ENCODE peak calls at places on chromosomes 6 and 20, in eight cellular contexts. A, B, Q, G, P, I, K and H are unnamed samples.

GRCh38 chr6:145652572-145652971 is 82.7 kb downstream of the EPM2A start:
- DNase-seq in A (no peak), B (no peak), Q (no peak), G (no peak), P (no peak), I (no peak), K (no peak), H (no peak)

GRCh38 chr6:75418233-75418632 is 75.4 kb downstream of the FILIP1 start:
- DNase-seq in A (no peak), B (no peak), Q (no peak), G (no peak), P (no peak), I (no peak), K (no peak), H (peak)

GRCh38 chr6:16762547-16763477 is 1.6 kb upstream of the ATXN1 start:
- DNase-seq in A (peak), B (peak), Q (peak), G (peak), P (no peak), I (peak), K (peak), H (no peak)

GRCh38 chr6:87747646-87748045 is 45.6 kb upstream of the AKIRIN2 start:
- DNase-seq in A (no peak), B (no peak), Q (no peak), G (no peak), P (no peak), I (no peak), K (no peak), H (no peak)

GRCh38 chr6:133697666-133698065 is 191.2 kb upstream of the TCF21 start:
- DNase-seq in A (no peak), B (peak), Q (no peak), G (no peak), P (no peak), I (no peak), K (no peak), H (no peak)

GRCh38 chr6:150250826-150251225 is 108.0 kb downstream of the PPP1R14C start:
- DNase-seq in A (no peak), B (peak), Q (no peak), G (no peak), P (no peak), I (no peak), K (peak), H (peak)

GRCh38 chr6:62775427-62776022 is 435.7 kb upstream of the FKBP1C start:
- DNase-seq in A (peak), B (no peak), Q (no peak), G (no peak), P (no peak), I (no peak), K (peak), H (no peak)

GRCh38 chr6:168073937-168074730 is 4.9 kb downstream of the FRMD1 start:
- DNase-seq in A (no peak), B (no peak), Q (no peak), G (no peak), P (no peak), I (no peak), K (no peak), H (no peak)

GRCh38 chr20:44006126-44006525 is 91.5 kb downstream of the TOX2 start:
- DNase-seq in A (no peak), B (no peak), Q (no peak), G (no peak), P (peak), I (no peak), K (no peak), H (no peak)

GRCh38 chr6:9412951-9413559 is 977.7 kb upstream of the SLC35B3 start:
- DNase-seq in A (peak), B (no peak), Q (peak), G (no peak), P (no peak), I (no peak), K (peak), H (no peak)

GRCh38 chr6:6960571-6961251 is 147.1 kb upstream of the RREB1 start:
- DNase-seq in A (no peak), B (no peak), Q (peak), G (no peak), P (no peak), I (no peak), K (peak), H (no peak)

GRCh38 chr6:25061289-25061945 is 125.7 kb upstream of the RIPOR2 start:
- DNase-seq in A (no peak), B (peak), Q (no peak), G (no peak), P (no peak), I (no peak), K (no peak), H (no peak)

GRCh38 chr6:47701374-47701773 is 3.0 kb downstream of the ADGRF4 start:
- DNase-seq in A (peak), B (no peak), Q (no peak), G (no peak), P (no peak), I (no peak), K (peak), H (peak)

GRCh38 chr6:73565767-73566485 is 45.1 kb upstream of the EEF1A1 start:
- DNase-seq in A (no peak), B (no peak), Q (no peak), G (no peak), P (no peak), I (no peak), K (no peak), H (no peak)

GRCh38 chr6:133591330-133591729 is 297.6 kb upstream of the TCF21 start:
- DNase-seq in A (no peak), B (no peak), Q (no peak), G (no peak), P (no peak), I (no peak), K (no peak), H (no peak)

GRCh38 chr6:16684195-16684689 is 77.0 kb downstream of the ATXN1 start:
- DNase-seq in A (no peak), B (no peak), Q (no peak), G (no peak), P (no peak), I (no peak), K (no peak), H (no peak)

GRCh38 chr6:166258854-166259276 is 49.3 kb downstream of the PRR18 start:
- DNase-seq in A (peak), B (peak), Q (no peak), G (peak), P (no peak), I (no peak), K (no peak), H (no peak)

GRCh38 chr20:43751167-43752050 is 24.6 kb upstream of the GTSF1L start:
- DNase-seq in A (peak), B (peak), Q (no peak), G (no peak), P (no peak), I (no peak), K (no peak), H (peak)

GRCh38 chr20:5919634-5920544 is 30.4 kb downstream of the TRMT6 start:
- DNase-seq in A (no peak), B (peak), Q (no peak), G (no peak), P (no peak), I (no peak), K (no peak), H (peak)

GRCh38 chr6:100730581-100730980 is 150.5 kb downstream of the ASCC3 start:
- DNase-seq in A (no peak), B (no peak), Q (no peak), G (no peak), P (no peak), I (no peak), K (no peak), H (no peak)

GRCh38 chr6:2731281-2731909 is 19.3 kb downstream of the MYLK4 start:
- DNase-seq in A (no peak), B (no peak), Q (no peak), G (no peak), P (no peak), I (no peak), K (no peak), H (no peak)

GRCh38 chr6:104679971-104680370 is 179.7 kb downstream of the HACE1 start:
- DNase-seq in A (no peak), B (no peak), Q (no peak), G (no peak), P (no peak), I (no peak), K (no peak), H (no peak)

GRCh38 chr20:58598271-58599015 is 52.6 kb upstream of the STX16 start:
- DNase-seq in A (no peak), B (no peak), Q (no peak), G (no peak), P (no peak), I (no peak), K (no peak), H (no peak)

GRCh38 chr20:40416274-40416673 is 272.8 kb downstream of the MAFB start:
- DNase-seq in A (no peak), B (no peak), Q (no peak), G (no peak), P (no peak), I (no peak), K (no peak), H (peak)

GRCh38 chr6:44811456-44811855 is 423.9 kb downstream of the CDC5L start:
- DNase-seq in A (no peak), B (no peak), Q (no peak), G (no peak), P (no peak), I (no peak), K (no peak), H (no peak)